ENCODE peak calls at places on chromosomes 16 and 17, in six cellular contexts. One of them, this sample, is unnamed.

GRCh38 chr16:84847554-84848415 is 28.0 kb downstream of the CRISPLD2 start:
- DNase-seq in A172: no peak
- DNase-seq in Panc1: no peak
- DNase-seq in HTR-8/SVneo: no peak
- DNase-seq in GM13976: no peak
- DNase-seq in stimulated activated CD4-positive, alpha-beta T cell treated with anti-CD3 and anti-CD28 coated beads, Interleukin-4, amount 100 ng/mL, for 48 hours: no peak
- DNase-seq in this sample: no peak

GRCh38 chr17:46943511-46944393 is 20.8 kb downstream of the GOSR2 start:
- DNase-seq in A172: peak
- DNase-seq in Panc1: no peak
- DNase-seq in HTR-8/SVneo: peak
- DNase-seq in GM13976: no peak
- DNase-seq in stimulated activated CD4-positive, alpha-beta T cell treated with anti-CD3 and anti-CD28 coated beads, Interleukin-4, amount 100 ng/mL, for 48 hours: no peak
- DNase-seq in this sample: no peak

GRCh38 chr16:29644338-29644857 is 18.6 kb upstream of the SPN start:
- DNase-seq in A172: no peak
- DNase-seq in Panc1: no peak
- DNase-seq in HTR-8/SVneo: no peak
- DNase-seq in GM13976: peak
- DNase-seq in stimulated activated CD4-positive, alpha-beta T cell treated with anti-CD3 and anti-CD28 coated beads, Interleukin-4, amount 100 ng/mL, for 48 hours: no peak
- DNase-seq in this sample: no peak

GRCh38 chr17:41907633-41908539 is 10.9 kb downstream of the ACLY start:
- DNase-seq in A172: peak
- DNase-seq in Panc1: no peak
- DNase-seq in HTR-8/SVneo: no peak
- DNase-seq in GM13976: no peak
- DNase-seq in stimulated activated CD4-positive, alpha-beta T cell treated with anti-CD3 and anti-CD28 coated beads, Interleukin-4, amount 100 ng/mL, for 48 hours: no peak
- DNase-seq in this sample: no peak

GRCh38 chr17:31558748-31559646 is 167.5 kb downstream of the RAB11FIP4 start:
- DNase-seq in A172: peak
- DNase-seq in Panc1: no peak
- DNase-seq in HTR-8/SVneo: peak
- DNase-seq in GM13976: peak
- DNase-seq in stimulated activated CD4-positive, alpha-beta T cell treated with anti-CD3 and anti-CD28 coated beads, Interleukin-4, amount 100 ng/mL, for 48 hours: peak
- DNase-seq in this sample: no peak

GRCh38 chr16:361872-362701 is 8.3 kb downstream of the MRPL28 start:
- DNase-seq in A172: peak
- DNase-seq in Panc1: peak
- DNase-seq in HTR-8/SVneo: peak
- DNase-seq in GM13976: peak
- DNase-seq in stimulated activated CD4-positive, alpha-beta T cell treated with anti-CD3 and anti-CD28 coated beads, Interleukin-4, amount 100 ng/mL, for 48 hours: peak
- DNase-seq in this sample: no peak

GRCh38 chr17:1645207-1646171 is at the start of gene SCARF1:
- DNase-seq in A172: no peak
- DNase-seq in Panc1: no peak
- DNase-seq in HTR-8/SVneo: no peak
- DNase-seq in GM13976: no peak
- DNase-seq in stimulated activated CD4-positive, alpha-beta T cell treated with anti-CD3 and anti-CD28 coated beads, Interleukin-4, amount 100 ng/mL, for 48 hours: no peak
- DNase-seq in this sample: no peak

GRCh38 chr17:82794781-82795505 is 43.1 kb downstream of the TBCD start:
- DNase-seq in A172: no peak
- DNase-seq in Panc1: no peak
- DNase-seq in HTR-8/SVneo: no peak
- DNase-seq in GM13976: no peak
- DNase-seq in stimulated activated CD4-positive, alpha-beta T cell treated with anti-CD3 and anti-CD28 coated beads, Interleukin-4, amount 100 ng/mL, for 48 hours: no peak
- DNase-seq in this sample: no peak

GRCh38 chr16:81634380-81635121 is 144.5 kb upstream of the PLCG2 start:
- DNase-seq in A172: no peak
- DNase-seq in Panc1: no peak
- DNase-seq in HTR-8/SVneo: no peak
- DNase-seq in GM13976: no peak
- DNase-seq in stimulated activated CD4-positive, alpha-beta T cell treated with anti-CD3 and anti-CD28 coated beads, Interleukin-4, amount 100 ng/mL, for 48 hours: no peak
- DNase-seq in this sample: no peak

GRCh38 chr16:1491327-1491726 is 1.8 kb upstream of the TELO2 start:
- DNase-seq in A172: no peak
- DNase-seq in Panc1: no peak
- DNase-seq in HTR-8/SVneo: no peak
- DNase-seq in GM13976: no peak
- DNase-seq in stimulated activated CD4-positive, alpha-beta T cell treated with anti-CD3 and anti-CD28 coated beads, Interleukin-4, amount 100 ng/mL, for 48 hours: no peak
- DNase-seq in this sample: no peak

GRCh38 chr17:13995856-13996635 is 73.3 kb upstream of the COX10 start:
- DNase-seq in A172: no peak
- DNase-seq in Panc1: no peak
- DNase-seq in HTR-8/SVneo: no peak
- DNase-seq in GM13976: no peak
- DNase-seq in stimulated activated CD4-positive, alpha-beta T cell treated with anti-CD3 and anti-CD28 coated beads, Interleukin-4, amount 100 ng/mL, for 48 hours: no peak
- DNase-seq in this sample: no peak

GRCh38 chr17:66747561-66748275 is 87.2 kb upstream of the CACNG5 start:
- DNase-seq in A172: peak
- DNase-seq in Panc1: no peak
- DNase-seq in HTR-8/SVneo: no peak
- DNase-seq in GM13976: no peak
- DNase-seq in stimulated activated CD4-positive, alpha-beta T cell treated with anti-CD3 and anti-CD28 coated beads, Interleukin-4, amount 100 ng/mL, for 48 hours: no peak
- DNase-seq in this sample: no peak

GRCh38 chr16:89864421-89864820 is 9.0 kb upstream of the TCF25 start:
- DNase-seq in A172: peak
- DNase-seq in Panc1: no peak
- DNase-seq in HTR-8/SVneo: no peak
- DNase-seq in GM13976: no peak
- DNase-seq in stimulated activated CD4-positive, alpha-beta T cell treated with anti-CD3 and anti-CD28 coated beads, Interleukin-4, amount 100 ng/mL, for 48 hours: no peak
- DNase-seq in this sample: no peak

GRCh38 chr17:39702901-39703893 is 3.3 kb downstream of the ERBB2 start:
- DNase-seq in A172: no peak
- DNase-seq in Panc1: peak
- DNase-seq in HTR-8/SVneo: no peak
- DNase-seq in GM13976: peak
- DNase-seq in stimulated activated CD4-positive, alpha-beta T cell treated with anti-CD3 and anti-CD28 coated beads, Interleukin-4, amount 100 ng/mL, for 48 hours: no peak
- DNase-seq in this sample: no peak

GRCh38 chr17:42618442-42619150 is 9.1 kb downstream of the TUBG1 start:
- DNase-seq in A172: peak
- DNase-seq in Panc1: no peak
- DNase-seq in HTR-8/SVneo: peak
- DNase-seq in GM13976: peak
- DNase-seq in stimulated activated CD4-positive, alpha-beta T cell treated with anti-CD3 and anti-CD28 coated beads, Interleukin-4, amount 100 ng/mL, for 48 hours: no peak
- DNase-seq in this sample: no peak

GRCh38 chr16:11112723-11113348 is 143.2 kb downstream of the SOCS1 start:
- DNase-seq in A172: no peak
- DNase-seq in Panc1: no peak
- DNase-seq in HTR-8/SVneo: no peak
- DNase-seq in GM13976: no peak
- DNase-seq in stimulated activated CD4-positive, alpha-beta T cell treated with anti-CD3 and anti-CD28 coated beads, Interleukin-4, amount 100 ng/mL, for 48 hours: no peak
- DNase-seq in this sample: no peak